ENCODE peak calls at places on chromosome 1, in eight cellular contexts. Z, Q, J, W, R, L, B and F are unnamed samples.

GRCh38 chr1:40736085-40736531 is 44.6 kb downstream of the NFYC start:
- DNase-seq in Z (peak), Q (no peak), J (no peak), W (no peak), R (no peak), L (peak), B (peak), F (no peak)

GRCh38 chr1:196723325-196724185 is 51.1 kb upstream of the CFHR3 start:
- DNase-seq in Z (peak), Q (peak), J (peak), W (no peak), R (no peak), L (peak), B (peak), F (no peak)

GRCh38 chr1:228090613-228091081 is 8.1 kb downstream of the ARF1 start:
- DNase-seq in Z (no peak), Q (no peak), J (no peak), W (no peak), R (no peak), L (no peak), B (no peak), F (no peak)

GRCh38 chr1:12593621-12594066 is 24.4 kb downstream of the DHRS3 start:
- DNase-seq in Z (no peak), Q (no peak), J (no peak), W (no peak), R (peak), L (no peak), B (no peak), F (peak)

GRCh38 chr1:234726359-234726836 is 116.4 kb upstream of the IRF2BP2 start:
- DNase-seq in Z (no peak), Q (no peak), J (peak), W (no peak), R (no peak), L (no peak), B (no peak), F (no peak)

GRCh38 chr1:15684468-15685283 is 556 bp downstream of the PLEKHM2 start:
- DNase-seq in Z (peak), Q (no peak), J (peak), W (peak), R (peak), L (no peak), B (no peak), F (no peak)

GRCh38 chr1:213987422-213987875 is 324 bp upstream of the PROX1 start:
- DNase-seq in Z (no peak), Q (no peak), J (no peak), W (no peak), R (no peak), L (no peak), B (no peak), F (no peak)

GRCh38 chr1:85952460-85952859 is 204.1 kb downstream of the COL24A1 start:
- DNase-seq in Z (no peak), Q (no peak), J (peak), W (no peak), R (no peak), L (no peak), B (no peak), F (no peak)

GRCh38 chr1:107480548-107480947 is 339.7 kb downstream of the NTNG1 start:
- DNase-seq in Z (no peak), Q (no peak), J (no peak), W (no peak), R (peak), L (no peak), B (no peak), F (no peak)

GRCh38 chr1:9241891-9242290 is 7.3 kb downstream of the H6PD start:
- DNase-seq in Z (no peak), Q (no peak), J (no peak), W (no peak), R (no peak), L (no peak), B (no peak), F (no peak)

GRCh38 chr1:99943238-99943794 is 26.5 kb upstream of the SLC35A3 start:
- DNase-seq in Z (no peak), Q (no peak), J (peak), W (no peak), R (no peak), L (peak), B (no peak), F (no peak)

GRCh38 chr1:156385534-156386031 is 16.6 kb downstream of the RHBG start:
- DNase-seq in Z (peak), Q (peak), J (peak), W (peak), R (peak), L (peak), B (peak), F (peak)

GRCh38 chr1:33348194-33348593 is 27.3 kb upstream of the A3GALT2 start:
- DNase-seq in Z (no peak), Q (no peak), J (no peak), W (no peak), R (no peak), L (no peak), B (no peak), F (peak)